ENCODE peak calls at places on chromosomes 1 and 21, in five cellular contexts. One of them, this sample, is unnamed.

GRCh38 chr1:107993920-107994319 is 28.9 kb upstream of the VAV3 start:
- DNase-seq in Peyer's patch: no peak
- DNase-seq in coronary artery: no peak
- DNase-seq in endodermal cell: no peak
- DNase-seq in heart right ventricle: no peak
- DNase-seq in this sample: no peak

GRCh38 chr1:54474500-54475235 is 68.5 kb upstream of the SSBP3 start:
- DNase-seq in coronary artery: no peak
- DNase-seq in Peyer's patch: peak
- DNase-seq in heart right ventricle: peak
- DNase-seq in endodermal cell: peak
- DNase-seq in this sample: no peak

GRCh38 chr1:207317561-207317960 is 3.9 kb upstream of the CD55 start:
- DNase-seq in endodermal cell: no peak
- DNase-seq in coronary artery: no peak
- DNase-seq in Peyer's patch: no peak
- DNase-seq in heart right ventricle: no peak
- DNase-seq in this sample: no peak

GRCh38 chr1:55974714-55975441 is 604.5 kb downstream of the PLPP3 start:
- DNase-seq in endodermal cell: no peak
- DNase-seq in coronary artery: no peak
- DNase-seq in Peyer's patch: no peak
- DNase-seq in heart right ventricle: no peak
- DNase-seq in this sample: no peak

GRCh38 chr1:96541491-96541890 is 180.1 kb upstream of the PTBP2 start:
- DNase-seq in endodermal cell: no peak
- DNase-seq in heart right ventricle: no peak
- DNase-seq in coronary artery: no peak
- DNase-seq in Peyer's patch: no peak
- DNase-seq in this sample: no peak

GRCh38 chr1:99348375-99349132 is 84.3 kb downstream of the PLPPR4 start:
- DNase-seq in endodermal cell: no peak
- DNase-seq in coronary artery: no peak
- DNase-seq in heart right ventricle: no peak
- DNase-seq in Peyer's patch: no peak
- DNase-seq in this sample: no peak

GRCh38 chr1:101004061-101004460 is 21.5 kb downstream of the DPH5 start:
- DNase-seq in endodermal cell: no peak
- DNase-seq in heart right ventricle: no peak
- DNase-seq in coronary artery: no peak
- DNase-seq in Peyer's patch: no peak
- DNase-seq in this sample: no peak

GRCh38 chr21:17585875-17586450 is 26.7 kb downstream of the BTG3 start:
- DNase-seq in endodermal cell: no peak
- DNase-seq in coronary artery: no peak
- DNase-seq in heart right ventricle: no peak
- DNase-seq in Peyer's patch: no peak
- DNase-seq in this sample: no peak

GRCh38 chr1:210535796-210536195 is 207.1 kb downstream of the HHAT start:
- DNase-seq in endodermal cell: no peak
- DNase-seq in Peyer's patch: no peak
- DNase-seq in coronary artery: no peak
- DNase-seq in heart right ventricle: no peak
- DNase-seq in this sample: no peak

GRCh38 chr1:109314805-109315204 is 8.0 kb upstream of the MYBPHL start:
- DNase-seq in heart right ventricle: no peak
- DNase-seq in endodermal cell: no peak
- DNase-seq in Peyer's patch: no peak
- DNase-seq in coronary artery: no peak
- DNase-seq in this sample: no peak

GRCh38 chr1:100523038-100523649 is 14.8 kb upstream of the GPR88 start:
- DNase-seq in heart right ventricle: no peak
- DNase-seq in coronary artery: no peak
- DNase-seq in Peyer's patch: no peak
- DNase-seq in endodermal cell: no peak
- DNase-seq in this sample: no peak

GRCh38 chr21:33931799-33932390 is 16.3 kb upstream of the ATP5PO start:
- DNase-seq in coronary artery: no peak
- DNase-seq in Peyer's patch: peak
- DNase-seq in heart right ventricle: no peak
- DNase-seq in endodermal cell: no peak
- DNase-seq in this sample: no peak

GRCh38 chr1:59814180-59814900 is 409 bp upstream of the HOOK1 start:
- DNase-seq in endodermal cell: peak
- DNase-seq in coronary artery: no peak
- DNase-seq in Peyer's patch: peak
- DNase-seq in heart right ventricle: peak
- DNase-seq in this sample: peak

GRCh38 chr1:74362691-74363090 is 127.5 kb downstream of the TNNI3K start:
- DNase-seq in endodermal cell: no peak
- DNase-seq in coronary artery: no peak
- DNase-seq in Peyer's patch: no peak
- DNase-seq in heart right ventricle: no peak
- DNase-seq in this sample: no peak

GRCh38 chr1:33244809-33245186 is 11.5 kb upstream of the ZNF362 start:
- DNase-seq in heart right ventricle: no peak
- DNase-seq in coronary artery: no peak
- DNase-seq in Peyer's patch: no peak
- DNase-seq in endodermal cell: peak
- DNase-seq in this sample: no peak

DNA sequence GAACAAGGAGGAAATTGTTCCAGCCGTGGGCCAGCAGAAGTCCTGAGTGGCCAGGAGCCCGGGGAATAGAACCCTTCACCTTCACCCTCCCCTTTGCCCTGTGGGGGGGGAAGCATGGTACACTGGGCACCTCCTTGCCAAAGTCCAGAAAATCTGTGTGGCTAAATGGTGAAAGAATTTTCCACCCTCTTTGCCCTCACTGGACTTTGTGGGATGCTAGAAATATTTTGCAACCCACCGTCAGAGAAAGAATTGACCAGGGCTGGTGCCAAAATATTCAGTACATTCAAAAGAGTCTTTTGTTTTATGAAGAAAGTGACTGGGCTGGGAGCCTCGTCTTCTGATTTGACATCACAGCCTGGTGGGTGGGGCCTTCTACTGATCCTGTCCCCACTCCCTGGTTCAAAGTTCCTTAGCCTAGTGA is 14.6 kb downstream of the NFASC start:
- DNase-seq in coronary artery: no peak
- DNase-seq in heart right ventricle: no peak
- DNase-seq in endodermal cell: no peak
- DNase-seq in Peyer's patch: peak
- DNase-seq in this sample: no peak
- H3K27ac ChIP-seq in coronary artery: peak
- H3K27ac ChIP-seq in heart right ventricle: peak
- H3K27ac ChIP-seq in endodermal cell: no peak
- H3K27ac ChIP-seq in Peyer's patch: peak
- H3K27ac ChIP-seq in this sample: no peak

GRCh38 chr1:232953176-232953524 is 2.7 kb downstream of the NTPCR start:
- DNase-seq in coronary artery: no peak
- DNase-seq in heart right ventricle: no peak
- DNase-seq in Peyer's patch: no peak
- DNase-seq in endodermal cell: no peak
- DNase-seq in this sample: no peak
- TF ChIP-seq CTCF in coronary artery: no peak
- TF ChIP-seq CTCF in heart right ventricle: no peak
- TF ChIP-seq CTCF in Peyer's patch: no peak
- TF ChIP-seq CTCF in endodermal cell: no peak
- TF ChIP-seq CTCF in this sample: no peak

DNA sequence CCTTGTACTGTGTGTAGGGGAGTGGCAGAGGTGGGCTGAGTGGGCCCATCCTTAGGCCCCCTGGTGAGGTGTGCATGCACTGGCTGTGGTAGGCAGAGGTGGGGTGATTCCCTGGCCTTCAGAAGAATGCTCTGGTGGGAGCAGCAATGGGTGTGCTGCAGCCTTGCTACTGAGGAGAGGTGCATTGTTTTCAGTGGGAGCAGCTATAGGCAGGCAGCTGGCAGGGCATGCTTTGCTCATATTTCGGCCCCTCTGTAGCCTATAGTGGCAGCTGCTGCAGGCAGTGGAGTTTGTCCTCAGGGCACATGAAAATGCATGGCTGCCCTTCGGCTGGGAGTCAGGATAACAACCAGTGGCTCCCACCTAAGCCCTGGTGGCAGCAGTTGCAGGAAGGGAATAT is 10.1 kb upstream of the KCTD3 start:
- DNase-seq in heart right ventricle: no peak
- DNase-seq in Peyer's patch: no peak
- DNase-seq in endodermal cell: no peak
- DNase-seq in coronary artery: no peak
- DNase-seq in this sample: no peak
- H3K27ac ChIP-seq in heart right ventricle: no peak
- H3K27ac ChIP-seq in Peyer's patch: peak
- H3K27ac ChIP-seq in endodermal cell: no peak
- H3K27ac ChIP-seq in coronary artery: no peak
- H3K27ac ChIP-seq in this sample: no peak

DNA sequence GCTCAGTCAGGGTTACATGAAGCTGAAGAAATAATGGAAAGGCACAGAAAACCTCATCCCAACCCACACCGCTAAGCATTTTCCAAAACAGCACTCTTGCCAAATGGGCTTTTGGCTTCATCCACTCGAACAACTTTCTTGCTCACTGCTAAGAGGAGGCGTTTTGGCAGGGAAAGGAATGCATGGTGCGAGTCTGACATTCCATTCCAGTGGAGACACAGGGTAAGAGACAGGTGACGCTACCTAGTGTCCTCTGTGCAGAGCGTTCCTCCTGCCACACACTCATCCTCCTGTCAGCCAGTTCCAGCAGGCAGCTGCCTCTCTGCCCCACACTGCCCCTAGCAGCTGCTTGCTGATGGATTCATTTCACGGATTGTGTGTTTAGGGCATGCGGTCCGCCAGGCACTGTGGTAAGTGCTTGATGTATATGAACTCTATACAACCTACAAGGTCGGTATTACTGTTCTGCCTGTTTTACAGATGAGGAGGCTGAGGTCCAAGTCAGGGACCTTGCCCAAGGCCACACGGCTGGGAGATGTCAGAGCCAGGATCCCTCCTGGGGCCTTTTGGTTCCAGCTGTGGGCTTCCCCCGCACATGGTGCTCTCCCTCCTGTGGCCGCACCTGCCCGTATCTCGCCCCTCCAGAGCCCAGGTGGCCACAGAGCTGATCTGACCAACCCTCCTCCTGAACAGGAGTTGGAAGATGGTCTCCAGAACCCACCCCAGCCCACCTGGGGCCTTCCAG is 25.7 kb upstream of the BACE2 start:
- DNase-seq in coronary artery: no peak
- DNase-seq in heart right ventricle: no peak
- DNase-seq in Peyer's patch: no peak
- DNase-seq in endodermal cell: peak
- DNase-seq in this sample: no peak
- TF ChIP-seq CTCF in coronary artery: no peak
- TF ChIP-seq CTCF in heart right ventricle: no peak
- TF ChIP-seq CTCF in Peyer's patch: no peak
- TF ChIP-seq CTCF in endodermal cell: no peak
- TF ChIP-seq CTCF in this sample: no peak

GRCh38 chr1:91711504-91712247 is 174.3 kb downstream of the TGFBR3 start:
- DNase-seq in heart right ventricle: no peak
- DNase-seq in endodermal cell: no peak
- DNase-seq in coronary artery: no peak
- DNase-seq in Peyer's patch: no peak
- DNase-seq in this sample: no peak

GRCh38 chr1:91708691-91709090 is 177.3 kb downstream of the TGFBR3 start:
- DNase-seq in heart right ventricle: no peak
- DNase-seq in Peyer's patch: no peak
- DNase-seq in endodermal cell: no peak
- DNase-seq in coronary artery: no peak
- DNase-seq in this sample: no peak

GRCh38 chr1:91707890-91708218 is 178.1 kb downstream of the TGFBR3 start:
- DNase-seq in heart right ventricle: peak
- DNase-seq in coronary artery: no peak
- DNase-seq in Peyer's patch: no peak
- DNase-seq in endodermal cell: no peak
- DNase-seq in this sample: no peak

GRCh38 chr1:91712393-91712792 is 173.6 kb downstream of the TGFBR3 start:
- DNase-seq in Peyer's patch: no peak
- DNase-seq in heart right ventricle: no peak
- DNase-seq in endodermal cell: no peak
- DNase-seq in coronary artery: no peak
- DNase-seq in this sample: no peak

DNA sequence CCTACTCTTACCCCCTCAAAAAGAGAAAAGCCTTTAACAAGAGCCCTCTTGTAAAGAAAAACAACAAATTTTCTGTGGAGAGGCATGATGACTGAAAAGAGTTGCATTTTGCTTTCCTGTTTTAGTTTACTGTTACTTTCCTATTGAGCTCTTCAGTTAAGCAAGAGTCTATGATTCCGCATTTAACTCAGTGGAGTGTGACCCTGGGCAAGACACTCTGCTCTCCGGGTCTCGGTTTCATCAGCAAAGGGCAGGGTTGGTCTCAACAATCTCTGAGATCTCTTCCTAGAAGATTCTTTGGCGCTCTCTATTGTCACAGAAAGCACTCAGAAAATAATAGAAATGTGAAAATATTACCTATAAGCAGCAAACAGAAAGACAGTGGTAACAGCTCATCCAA is 175.7 kb downstream of the TGFBR3 start:
- DNase-seq in heart right ventricle: no peak
- DNase-seq in coronary artery: no peak
- DNase-seq in Peyer's patch: no peak
- DNase-seq in endodermal cell: no peak
- DNase-seq in this sample: no peak
- H3K27ac ChIP-seq in heart right ventricle: no peak
- H3K27ac ChIP-seq in coronary artery: no peak
- H3K27ac ChIP-seq in Peyer's patch: no peak
- H3K27ac ChIP-seq in endodermal cell: no peak
- H3K27ac ChIP-seq in this sample: no peak

GRCh38 chr1:226107471-226108460 is 45.2 kb downstream of the H3-3A start:
- DNase-seq in endodermal cell: peak
- DNase-seq in coronary artery: no peak
- DNase-seq in heart right ventricle: no peak
- DNase-seq in Peyer's patch: no peak
- DNase-seq in this sample: no peak
- TF ChIP-seq CTCF in endodermal cell: peak
- TF ChIP-seq CTCF in coronary artery: no peak
- TF ChIP-seq CTCF in heart right ventricle: no peak
- TF ChIP-seq CTCF in Peyer's patch: no peak
- TF ChIP-seq CTCF in this sample: no peak

DNA sequence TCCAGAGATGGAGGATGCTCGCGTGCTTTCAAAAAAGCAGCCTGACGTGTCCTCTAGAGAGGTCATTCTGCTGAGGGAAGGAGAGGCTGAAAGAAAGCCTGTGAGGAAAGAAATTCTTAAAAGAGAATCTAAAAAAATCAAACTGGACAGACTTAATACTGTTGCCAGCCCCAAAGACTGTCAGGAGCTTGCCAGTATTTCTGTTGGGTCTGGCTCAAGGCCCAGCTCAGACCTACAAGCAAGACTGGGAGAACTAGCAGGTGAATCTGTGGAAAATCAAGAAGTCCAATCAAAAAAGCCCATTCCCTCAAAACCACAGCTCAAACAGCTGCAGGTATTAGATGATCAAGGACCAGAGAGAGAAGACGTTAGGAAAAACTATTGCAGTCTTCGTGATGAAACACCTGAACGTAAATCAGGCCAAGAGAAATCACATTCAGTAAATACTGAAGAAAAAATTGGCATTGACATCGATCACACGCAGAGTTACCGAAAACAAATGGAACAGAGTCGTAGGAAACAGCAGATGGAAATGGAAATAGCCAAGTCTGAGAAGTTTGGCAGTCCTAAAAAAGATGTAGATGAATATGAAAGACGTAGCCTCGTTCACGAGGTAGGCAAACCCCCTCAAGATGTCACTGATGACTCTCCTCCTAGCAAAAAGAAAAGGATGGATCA is 46.5 kb downstream of the ZBTB17 start:
- DNase-seq in heart right ventricle: no peak
- DNase-seq in coronary artery: no peak
- DNase-seq in endodermal cell: no peak
- DNase-seq in Peyer's patch: no peak
- DNase-seq in this sample: no peak
- H3K27ac ChIP-seq in heart right ventricle: no peak
- H3K27ac ChIP-seq in coronary artery: no peak
- H3K27ac ChIP-seq in endodermal cell: no peak
- H3K27ac ChIP-seq in Peyer's patch: no peak
- H3K27ac ChIP-seq in this sample: no peak

This sample was measured in suprapubic skin.